ENCODE peak calls at places on chromosomes 13 and 19, in six cellular contexts. One of them, this sample, is unnamed.

GRCh38 chr19:41563847-41564514 is 12.0 kb upstream of the CEACAM21 start:
- DNase-seq in H1: no peak
- DNase-seq in K562: no peak
- DNase-seq in SK-N-SH: no peak
- DNase-seq in GM12878: no peak
- DNase-seq in HepG2: no peak
- DNase-seq in this sample: no peak

GRCh38 chr13:25190256-25190655 is 18.2 kb upstream of the AMER2 start:
- DNase-seq in H1: no peak
- DNase-seq in K562: no peak
- DNase-seq in SK-N-SH: no peak
- DNase-seq in GM12878: no peak
- DNase-seq in HepG2: no peak
- DNase-seq in this sample: no peak

GRCh38 chr13:22726721-22727120 is 454.1 kb upstream of the SGCG start:
- DNase-seq in H1: no peak
- DNase-seq in K562: no peak
- DNase-seq in SK-N-SH: no peak
- DNase-seq in GM12878: no peak
- DNase-seq in HepG2: no peak
- DNase-seq in this sample: no peak

GRCh38 chr13:20525144-20525600 is 485 bp downstream of the CRYL1 start:
- DNase-seq in H1: no peak
- DNase-seq in K562: no peak
- DNase-seq in SK-N-SH: no peak
- DNase-seq in GM12878: no peak
- DNase-seq in HepG2: peak; percentile 15
- DNase-seq in this sample: no peak

GRCh38 chr19:37817180-37817911 is 38.0 kb upstream of the ZNF573 start:
- DNase-seq in H1: peak; percentile 10
- DNase-seq in K562: no peak
- DNase-seq in SK-N-SH: peak; percentile 86
- DNase-seq in GM12878: no peak
- DNase-seq in HepG2: no peak
- DNase-seq in this sample: no peak

GRCh38 chr13:35724480-35724879 is 248.0 kb upstream of the MAB21L1 start:
- DNase-seq in H1: no peak
- DNase-seq in K562: no peak
- DNase-seq in SK-N-SH: no peak
- DNase-seq in GM12878: no peak
- DNase-seq in HepG2: no peak
- DNase-seq in this sample: no peak

GRCh38 chr13:84571264-84571663 is 689.0 kb upstream of the SLITRK1 start:
- DNase-seq in H1: no peak
- DNase-seq in K562: no peak
- DNase-seq in SK-N-SH: no peak
- DNase-seq in GM12878: no peak
- DNase-seq in HepG2: no peak
- DNase-seq in this sample: no peak

GRCh38 chr19:10979950-10980349 is 19.1 kb downstream of the SMARCA4 start:
- DNase-seq in H1: no peak
- DNase-seq in K562: no peak
- DNase-seq in SK-N-SH: no peak
- DNase-seq in GM12878: peak; percentile 33
- DNase-seq in HepG2: no peak
- DNase-seq in this sample: no peak

GRCh38 chr19:20928371-20928770 is 5.3 kb downstream of the ZNF85 start:
- DNase-seq in H1: no peak
- DNase-seq in K562: no peak
- DNase-seq in SK-N-SH: no peak
- DNase-seq in GM12878: no peak
- DNase-seq in HepG2: no peak
- DNase-seq in this sample: no peak

GRCh38 chr13:84605927-84606326 is 723.7 kb upstream of the SLITRK1 start:
- DNase-seq in H1: no peak
- DNase-seq in K562: no peak
- DNase-seq in SK-N-SH: no peak
- DNase-seq in GM12878: no peak
- DNase-seq in HepG2: no peak
- DNase-seq in this sample: no peak

GRCh38 chr13:85316501-85316900 is 482.7 kb downstream of the SLITRK6 start:
- DNase-seq in H1: no peak
- DNase-seq in K562: no peak
- DNase-seq in SK-N-SH: no peak
- DNase-seq in GM12878: no peak
- DNase-seq in HepG2: no peak
- DNase-seq in this sample: no peak

GRCh38 chr19:13841339-13842293 is 35.3 kb upstream of the NANOS3 start:
- DNase-seq in H1: no peak
- DNase-seq in K562: no peak
- DNase-seq in SK-N-SH: peak; percentile 50
- DNase-seq in GM12878: no peak
- DNase-seq in HepG2: no peak
- DNase-seq in this sample: no peak

GRCh38 chr19:52896431-52897148 is 845 bp downstream of the ZNF320 start:
- DNase-seq in H1: no peak
- DNase-seq in K562: peak; percentile 58
- DNase-seq in SK-N-SH: peak; percentile 56
- DNase-seq in GM12878: no peak
- DNase-seq in HepG2: no peak
- DNase-seq in this sample: no peak

GRCh38 chr13:113882716-113883115 is 18.8 kb upstream of the GAS6 start:
- DNase-seq in H1: no peak
- DNase-seq in K562: no peak
- DNase-seq in SK-N-SH: no peak
- DNase-seq in GM12878: no peak
- DNase-seq in HepG2: no peak
- DNase-seq in this sample: no peak

GRCh38 chr13:89061821-89062220 is 1390.7 kb downstream of the SLITRK5 start:
- DNase-seq in H1: no peak
- DNase-seq in K562: no peak
- DNase-seq in SK-N-SH: no peak
- DNase-seq in GM12878: no peak
- DNase-seq in HepG2: peak; percentile 65
- DNase-seq in this sample: no peak

GRCh38 chr13:110820311-110820710 is 94.6 kb downstream of the ANKRD10 start:
- DNase-seq in H1: no peak
- DNase-seq in K562: no peak
- DNase-seq in SK-N-SH: no peak
- DNase-seq in GM12878: no peak
- DNase-seq in HepG2: no peak
- DNase-seq in this sample: no peak

GRCh38 chr13:33355470-33355869 is 69.9 kb upstream of the STARD13 start:
- DNase-seq in H1: no peak
- DNase-seq in K562: no peak
- DNase-seq in SK-N-SH: no peak
- DNase-seq in GM12878: no peak
- DNase-seq in HepG2: no peak
- DNase-seq in this sample: no peak

GRCh38 chr19:19110410-19111137 is 27.7 kb downstream of the TMEM161A start:
- DNase-seq in H1: no peak
- DNase-seq in K562: no peak
- DNase-seq in SK-N-SH: peak; percentile 89
- DNase-seq in GM12878: no peak
- DNase-seq in HepG2: no peak
- DNase-seq in this sample: no peak

GRCh38 chr13:110116072-110116487 is 190.9 kb downstream of the COL4A1 start:
- DNase-seq in H1: no peak
- DNase-seq in K562: peak; percentile 71
- DNase-seq in SK-N-SH: peak; percentile 65
- DNase-seq in GM12878: no peak
- DNase-seq in HepG2: peak; percentile 4
- DNase-seq in this sample: peak; percentile 51

GRCh38 chr19:460877-461609 is at the start of gene SHC2:
- DNase-seq in H1: no peak
- DNase-seq in K562: peak; percentile 42
- DNase-seq in SK-N-SH: peak; percentile 91
- DNase-seq in GM12878: no peak
- DNase-seq in HepG2: no peak
- DNase-seq in this sample: no peak

GRCh38 chr19:5006821-5007220 is 37.9 kb downstream of the KDM4B start:
- DNase-seq in H1: no peak
- DNase-seq in K562: no peak
- DNase-seq in SK-N-SH: no peak
- DNase-seq in GM12878: no peak
- DNase-seq in HepG2: no peak
- DNase-seq in this sample: no peak

GRCh38 chr19:35549879-35550523 is 4.6 kb downstream of the TMEM147 start:
- DNase-seq in H1: no peak
- DNase-seq in K562: no peak
- DNase-seq in SK-N-SH: no peak
- DNase-seq in GM12878: no peak
- DNase-seq in HepG2: no peak
- DNase-seq in this sample: no peak
- TF ChIP-seq JUND in H1: no peak
- TF ChIP-seq JUND in K562: no peak
- TF ChIP-seq JUND in SK-N-SH: no peak
- TF ChIP-seq JUND in GM12878: no peak
- TF ChIP-seq JUND in HepG2: no peak
- TF ChIP-seq JUND in this sample: no peak

GRCh38 chr13:40755082-40755755 is 15.8 kb downstream of the MRPS31 start:
- DNase-seq in H1: no peak
- DNase-seq in K562: no peak
- DNase-seq in SK-N-SH: no peak
- DNase-seq in GM12878: no peak
- DNase-seq in HepG2: no peak
- DNase-seq in this sample: no peak

GRCh38 chr13:40758811-40759210 is 12.2 kb downstream of the MRPS31 start:
- DNase-seq in H1: no peak
- DNase-seq in K562: no peak
- DNase-seq in SK-N-SH: no peak
- DNase-seq in GM12878: no peak
- DNase-seq in HepG2: no peak
- DNase-seq in this sample: no peak

GRCh38 chr13:40756042-40756441 is 14.9 kb downstream of the MRPS31 start:
- DNase-seq in H1: no peak
- DNase-seq in K562: no peak
- DNase-seq in SK-N-SH: no peak
- DNase-seq in GM12878: no peak
- DNase-seq in HepG2: no peak
- DNase-seq in this sample: no peak
- H3K4me1 ChIP-seq in H1: no peaks in the 10 kb centered on the region
- H3K4me1 ChIP-seq in K562: no peaks in the 10 kb centered on the region
- H3K4me1 ChIP-seq in SK-N-SH: no peaks in the 10 kb centered on the region
- H3K4me1 ChIP-seq in GM12878: peaks cover 19% of the 10 kb centered on the region
- H3K4me1 ChIP-seq in HepG2: no peaks in the 10 kb centered on the region
- H3K4me1 ChIP-seq in this sample: no peaks in the 10 kb centered on the region

GRCh38 chr19:56840452-56841193 is at the start of the genes PEG3 and ZIM2:
- DNase-seq in H1: no peak
- DNase-seq in K562: no peak
- DNase-seq in SK-N-SH: peak; percentile 76
- DNase-seq in GM12878: no peak
- DNase-seq in HepG2: peak; percentile 85
- DNase-seq in this sample: no peak

GRCh38 chr19:56839665-56840451 is 668 bp downstream of the PEG3 start:
- DNase-seq in H1: no peak
- DNase-seq in K562: no peak
- DNase-seq in SK-N-SH: peak; percentile 72
- DNase-seq in GM12878: no peak
- DNase-seq in HepG2: peak; percentile 95
- DNase-seq in this sample: no peak

GRCh38 chr19:56837892-56838679 is 2.4 kb downstream of the PEG3 start:
- DNase-seq in H1: no peak
- DNase-seq in K562: no peak
- DNase-seq in SK-N-SH: peak; percentile 64
- DNase-seq in GM12878: no peak
- DNase-seq in HepG2: peak; percentile 67
- DNase-seq in this sample: no peak

GRCh38 chr19:56838680-56838929 is 1.9 kb downstream of the PEG3 start:
- DNase-seq in H1: no peak
- DNase-seq in K562: no peak
- DNase-seq in SK-N-SH: no peak
- DNase-seq in GM12878: no peak
- DNase-seq in HepG2: no peak
- DNase-seq in this sample: no peak

DNA sequence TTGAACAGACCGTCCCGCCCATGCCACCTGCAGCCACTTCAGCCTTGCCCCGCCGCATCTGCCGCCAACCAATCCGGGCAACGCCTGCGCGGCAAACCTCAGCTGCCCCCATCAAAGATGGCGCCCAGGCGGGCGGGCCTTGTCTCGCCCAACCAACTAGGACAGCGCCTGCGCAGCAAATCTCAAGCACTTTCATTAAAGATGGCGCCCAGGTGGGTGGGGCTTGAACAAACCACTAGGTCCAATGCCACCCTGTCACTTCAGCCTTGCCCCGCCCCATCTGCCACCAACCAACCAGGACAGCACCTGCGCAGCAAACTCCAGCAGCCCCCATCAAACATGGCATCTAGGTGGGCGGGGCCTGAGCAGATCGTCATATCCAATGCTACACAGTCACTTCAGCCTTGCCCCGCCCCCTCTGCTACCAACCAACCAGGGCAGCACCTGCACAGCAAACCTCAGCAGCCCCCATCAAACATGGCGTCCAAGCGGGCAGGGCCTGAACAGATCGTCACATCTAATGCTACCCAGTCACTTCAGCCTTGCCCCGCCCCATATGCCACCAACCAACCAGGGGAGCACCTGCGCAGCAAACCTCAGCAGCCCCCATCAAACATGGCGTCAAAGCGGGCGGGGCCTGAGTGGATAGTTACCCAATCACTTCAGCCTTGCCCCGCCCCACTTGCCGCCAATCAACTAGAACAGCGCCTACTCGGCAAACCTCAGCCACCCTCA is 1.4 kb downstream of the PEG3 start:
- DNase-seq in H1: no peak
- DNase-seq in K562: no peak
- DNase-seq in SK-N-SH: peak; percentile 69
- DNase-seq in GM12878: no peak
- DNase-seq in HepG2: peak; percentile 97
- DNase-seq in this sample: no peak
- TF ChIP-seq JUND in H1: no peak
- TF ChIP-seq JUND in K562: no peak
- TF ChIP-seq JUND in SK-N-SH: no peak
- TF ChIP-seq JUND in GM12878: no peak
- TF ChIP-seq JUND in HepG2: no peak
- TF ChIP-seq JUND in this sample: no peak

GRCh38 chr19:7346488-7346971 is 2.2 kb upstream of the ARHGEF18 start:
- DNase-seq in H1: no peak
- DNase-seq in K562: no peak
- DNase-seq in SK-N-SH: no peak
- DNase-seq in GM12878: no peak
- DNase-seq in HepG2: peak; percentile 15
- DNase-seq in this sample: no peak
- H3K4me1 ChIP-seq in H1: no peaks in the 10 kb centered on the region
- H3K4me1 ChIP-seq in K562: no peaks in the 10 kb centered on the region
- H3K4me1 ChIP-seq in SK-N-SH: no peaks in the 10 kb centered on the region
- H3K4me1 ChIP-seq in GM12878: peaks cover 58% of the 10 kb centered on the region
- H3K4me1 ChIP-seq in HepG2: peaks cover 33% of the 10 kb centered on the region
- H3K4me1 ChIP-seq in this sample: peaks cover 10% of the 10 kb centered on the region

This sample was measured in HCT116.